ENCODE peak calls at places on chromosomes 16 and 17, in ten cellular contexts. One of them, this sample, is unnamed.

GRCh38 chr16:68445458-68445857 is 2.9 kb downstream of the SMPD3 start:
- DNase-seq in suprapubic skin: no peak
- DNase-seq in ovary: no peak
- DNase-seq in H1: no peak
- DNase-seq in IMR-90: peak
- DNase-seq in testis: peak
- DNase-seq in Peyer's patch: no peak
- DNase-seq in stomach: peak
- DNase-seq in sigmoid colon: no peak
- DNase-seq in body of pancreas: peak
- DNase-seq in this sample: no peak

GRCh38 chr17:28446716-28447395 is 26.6 kb upstream of the SLC13A2 start:
- DNase-seq in ovary: no peak
- DNase-seq in sigmoid colon: no peak
- DNase-seq in IMR-90: no peak
- DNase-seq in testis: no peak
- DNase-seq in stomach: no peak
- DNase-seq in body of pancreas: no peak
- DNase-seq in H1: no peak
- DNase-seq in Peyer's patch: no peak
- DNase-seq in suprapubic skin: no peak
- DNase-seq in this sample: no peak

GRCh38 chr17:67639997-67640396 is 77.7 kb upstream of the NOL11 start:
- DNase-seq in H1: no peak
- DNase-seq in stomach: no peak
- DNase-seq in Peyer's patch: no peak
- DNase-seq in testis: no peak
- DNase-seq in IMR-90: no peak
- DNase-seq in suprapubic skin: no peak
- DNase-seq in body of pancreas: no peak
- DNase-seq in sigmoid colon: no peak
- DNase-seq in ovary: peak
- DNase-seq in this sample: no peak

GRCh38 chr17:64063766-64064224 is 43.4 kb upstream of the ICAM2 start:
- DNase-seq in IMR-90: peak
- DNase-seq in sigmoid colon: peak
- DNase-seq in suprapubic skin: no peak
- DNase-seq in ovary: peak
- DNase-seq in body of pancreas: peak
- DNase-seq in testis: no peak
- DNase-seq in Peyer's patch: peak
- DNase-seq in stomach: peak
- DNase-seq in H1: peak
- DNase-seq in this sample: peak

GRCh38 chr16:84839956-84840355 is 20.2 kb downstream of the CRISPLD2 start:
- DNase-seq in suprapubic skin: no peak
- DNase-seq in ovary: no peak
- DNase-seq in Peyer's patch: no peak
- DNase-seq in sigmoid colon: no peak
- DNase-seq in body of pancreas: no peak
- DNase-seq in IMR-90: peak
- DNase-seq in testis: no peak
- DNase-seq in H1: no peak
- DNase-seq in stomach: no peak
- DNase-seq in this sample: no peak

GRCh38 chr17:11608396-11608795 is 10.1 kb downstream of the DNAH9 start:
- DNase-seq in suprapubic skin: peak
- DNase-seq in Peyer's patch: peak
- DNase-seq in ovary: peak
- DNase-seq in testis: peak
- DNase-seq in body of pancreas: peak
- DNase-seq in IMR-90: no peak
- DNase-seq in H1: no peak
- DNase-seq in stomach: peak
- DNase-seq in sigmoid colon: peak
- DNase-seq in this sample: peak

GRCh38 chr17:67585077-67585602 is 132.6 kb upstream of the NOL11 start:
- DNase-seq in testis: no peak
- DNase-seq in stomach: no peak
- DNase-seq in suprapubic skin: no peak
- DNase-seq in ovary: no peak
- DNase-seq in sigmoid colon: no peak
- DNase-seq in H1: no peak
- DNase-seq in IMR-90: peak
- DNase-seq in Peyer's patch: no peak
- DNase-seq in body of pancreas: no peak
- DNase-seq in this sample: no peak

GRCh38 chr16:86030116-86030515 is 131.2 kb downstream of the IRF8 start:
- DNase-seq in stomach: no peak
- DNase-seq in Peyer's patch: no peak
- DNase-seq in suprapubic skin: peak
- DNase-seq in H1: no peak
- DNase-seq in IMR-90: no peak
- DNase-seq in sigmoid colon: peak
- DNase-seq in testis: no peak
- DNase-seq in ovary: no peak
- DNase-seq in body of pancreas: no peak
- DNase-seq in this sample: no peak

GRCh38 chr17:77373298-77374169 is 232.8 kb downstream of the SEC14L1 start:
- DNase-seq in IMR-90: no peak
- DNase-seq in stomach: peak
- DNase-seq in H1: no peak
- DNase-seq in ovary: peak
- DNase-seq in body of pancreas: peak
- DNase-seq in testis: peak
- DNase-seq in sigmoid colon: peak
- DNase-seq in suprapubic skin: no peak
- DNase-seq in Peyer's patch: peak
- DNase-seq in this sample: peak

GRCh38 chr17:77372444-77373297 is 231.9 kb downstream of the SEC14L1 start:
- DNase-seq in stomach: peak
- DNase-seq in H1: peak
- DNase-seq in Peyer's patch: peak
- DNase-seq in IMR-90: peak
- DNase-seq in ovary: peak
- DNase-seq in body of pancreas: peak
- DNase-seq in suprapubic skin: no peak
- DNase-seq in testis: peak
- DNase-seq in sigmoid colon: peak
- DNase-seq in this sample: peak

GRCh38 chr17:77375526-77375916 is 234.8 kb downstream of the SEC14L1 start:
- DNase-seq in H1: no peak
- DNase-seq in stomach: no peak
- DNase-seq in IMR-90: no peak
- DNase-seq in body of pancreas: peak
- DNase-seq in Peyer's patch: no peak
- DNase-seq in suprapubic skin: no peak
- DNase-seq in testis: no peak
- DNase-seq in sigmoid colon: peak
- DNase-seq in ovary: no peak
- DNase-seq in this sample: no peak

GRCh38 chr17:77375108-77375507 is 234.3 kb downstream of the SEC14L1 start:
- DNase-seq in H1: no peak
- DNase-seq in sigmoid colon: peak
- DNase-seq in body of pancreas: no peak
- DNase-seq in Peyer's patch: no peak
- DNase-seq in suprapubic skin: no peak
- DNase-seq in IMR-90: no peak
- DNase-seq in testis: no peak
- DNase-seq in stomach: peak
- DNase-seq in ovary: peak
- DNase-seq in this sample: peak

DNA sequence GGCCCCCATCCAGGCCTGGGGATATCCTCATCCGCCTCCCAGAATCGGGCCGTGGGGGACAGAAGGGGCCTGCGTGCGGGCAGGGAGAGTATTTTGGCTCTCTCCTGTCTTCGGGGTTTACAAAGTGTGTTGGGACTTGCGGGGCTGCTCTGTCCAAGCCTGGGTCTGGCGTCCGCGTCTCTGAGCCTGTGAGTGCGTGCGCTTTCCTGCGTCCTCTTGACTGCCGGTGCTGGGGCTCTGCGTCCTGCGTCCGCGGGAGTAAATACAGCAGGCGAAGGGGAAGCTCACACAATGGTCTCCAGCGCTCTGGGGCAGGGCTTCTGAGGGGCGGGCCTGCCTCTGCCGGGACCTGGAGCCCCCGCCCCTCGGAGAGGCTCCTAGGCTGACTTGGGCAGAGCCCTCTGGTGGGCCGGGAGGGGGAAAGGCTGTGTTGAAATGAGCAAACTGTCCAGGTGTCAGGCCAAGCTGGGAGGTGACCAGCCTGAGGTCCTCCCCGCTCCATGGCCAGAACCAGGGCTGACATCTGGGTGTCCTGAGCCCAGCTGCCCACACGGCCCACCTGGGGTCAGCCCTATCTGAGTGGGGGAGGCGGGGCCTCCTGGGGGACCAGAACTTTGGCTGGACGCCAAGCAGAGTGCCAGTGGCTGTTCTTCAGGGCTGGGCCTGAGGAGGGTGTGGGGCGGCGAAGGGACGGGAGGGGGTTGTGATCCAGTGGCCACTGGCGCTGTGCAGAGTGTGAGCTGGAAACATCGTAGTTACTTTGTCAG is 233.6 kb downstream of the SEC14L1 start:
- DNase-seq in sigmoid colon: peak
- DNase-seq in H1: peak
- DNase-seq in ovary: peak
- DNase-seq in testis: peak
- DNase-seq in Peyer's patch: peak
- DNase-seq in body of pancreas: peak
- DNase-seq in suprapubic skin: peak
- DNase-seq in stomach: peak
- DNase-seq in IMR-90: peak
- DNase-seq in this sample: peak
- TF ChIP-seq POLR2A in sigmoid colon: peak
- TF ChIP-seq POLR2A in H1: peak
- TF ChIP-seq POLR2A in ovary: peak
- TF ChIP-seq POLR2A in testis: no peak
- TF ChIP-seq POLR2A in Peyer's patch: peak
- TF ChIP-seq POLR2A in body of pancreas: peak
- TF ChIP-seq POLR2A in suprapubic skin: peak
- TF ChIP-seq POLR2A in stomach: peak
- TF ChIP-seq POLR2A in IMR-90: peak
- TF ChIP-seq POLR2A in this sample: peak

GRCh38 chr16:159136-159849 is 6.5 kb upstream of the HBM start:
- DNase-seq in IMR-90: no peak
- DNase-seq in H1: no peak
- DNase-seq in body of pancreas: no peak
- DNase-seq in Peyer's patch: no peak
- DNase-seq in ovary: no peak
- DNase-seq in sigmoid colon: no peak
- DNase-seq in testis: no peak
- DNase-seq in stomach: no peak
- DNase-seq in suprapubic skin: no peak
- DNase-seq in this sample: no peak

GRCh38 chr16:155031-155398 is 2.6 kb downstream of the HBZ start:
- DNase-seq in ovary: no peak
- DNase-seq in testis: no peak
- DNase-seq in body of pancreas: no peak
- DNase-seq in sigmoid colon: no peak
- DNase-seq in H1: no peak
- DNase-seq in suprapubic skin: no peak
- DNase-seq in Peyer's patch: no peak
- DNase-seq in stomach: no peak
- DNase-seq in IMR-90: no peak
- DNase-seq in this sample: no peak

GRCh38 chr16:149024-149675 is 3.3 kb upstream of the HBZ start:
- DNase-seq in testis: no peak
- DNase-seq in Peyer's patch: no peak
- DNase-seq in body of pancreas: no peak
- DNase-seq in sigmoid colon: no peak
- DNase-seq in H1: no peak
- DNase-seq in ovary: no peak
- DNase-seq in stomach: no peak
- DNase-seq in suprapubic skin: no peak
- DNase-seq in IMR-90: peak
- DNase-seq in this sample: no peak

GRCh38 chr16:152141-153128 is at the start of gene HBZ:
- DNase-seq in IMR-90: no peak
- DNase-seq in Peyer's patch: no peak
- DNase-seq in stomach: no peak
- DNase-seq in H1: no peak
- DNase-seq in body of pancreas: no peak
- DNase-seq in suprapubic skin: no peak
- DNase-seq in testis: no peak
- DNase-seq in sigmoid colon: no peak
- DNase-seq in ovary: no peak
- DNase-seq in this sample: no peak

DNA sequence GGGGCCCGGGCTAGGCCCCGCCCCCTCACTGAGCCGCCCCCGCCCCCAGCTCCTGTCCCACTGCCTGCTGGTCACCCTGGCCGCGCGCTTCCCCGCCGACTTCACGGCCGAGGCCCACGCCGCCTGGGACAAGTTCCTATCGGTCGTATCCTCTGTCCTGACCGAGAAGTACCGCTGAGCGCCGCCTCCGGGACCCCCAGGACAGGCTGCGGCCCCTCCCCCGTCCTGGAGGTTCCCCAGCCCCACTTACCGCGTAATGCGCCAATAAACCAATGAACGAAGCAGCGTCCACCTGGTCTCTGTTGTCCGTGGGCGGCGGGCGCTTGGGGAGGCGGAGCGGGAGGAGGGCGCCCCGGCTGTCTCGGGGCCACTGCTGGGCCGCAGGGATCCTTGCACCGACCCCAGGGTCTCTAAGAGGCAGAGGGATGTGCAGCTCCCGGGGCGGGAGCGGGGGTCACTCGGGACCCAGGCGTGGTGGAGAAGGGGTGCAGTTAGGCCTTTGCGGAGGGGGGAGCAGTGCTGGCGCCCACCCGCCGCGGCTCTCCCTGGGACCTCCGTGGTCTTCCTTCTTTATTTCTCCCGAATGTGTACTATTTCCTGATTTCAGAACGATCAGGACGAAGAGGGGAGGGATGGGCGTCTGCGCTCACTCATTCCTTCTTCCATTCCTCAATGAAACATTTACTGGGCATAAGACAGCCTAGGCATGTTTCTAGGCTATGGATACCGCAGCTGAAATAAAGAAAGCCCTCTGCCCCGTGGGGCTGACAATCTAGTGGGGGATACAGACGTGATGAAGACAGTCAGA is 2.0 kb downstream of the HBZ start:
- DNase-seq in sigmoid colon: no peak
- DNase-seq in ovary: no peak
- DNase-seq in Peyer's patch: no peak
- DNase-seq in IMR-90: peak
- DNase-seq in body of pancreas: no peak
- DNase-seq in stomach: peak
- DNase-seq in suprapubic skin: no peak
- DNase-seq in testis: no peak
- DNase-seq in H1: no peak
- DNase-seq in this sample: no peak
- TF ChIP-seq CTCF in sigmoid colon: no peak
- TF ChIP-seq CTCF in ovary: no peak
- TF ChIP-seq CTCF in Peyer's patch: no peak
- TF ChIP-seq CTCF in IMR-90: no peak
- TF ChIP-seq CTCF in body of pancreas: no peak
- TF ChIP-seq CTCF in stomach: no peak
- TF ChIP-seq CTCF in suprapubic skin: no peak
- TF ChIP-seq CTCF in testis: no peak
- TF ChIP-seq CTCF in H1: no peak
- TF ChIP-seq CTCF in this sample: no peak

DNA sequence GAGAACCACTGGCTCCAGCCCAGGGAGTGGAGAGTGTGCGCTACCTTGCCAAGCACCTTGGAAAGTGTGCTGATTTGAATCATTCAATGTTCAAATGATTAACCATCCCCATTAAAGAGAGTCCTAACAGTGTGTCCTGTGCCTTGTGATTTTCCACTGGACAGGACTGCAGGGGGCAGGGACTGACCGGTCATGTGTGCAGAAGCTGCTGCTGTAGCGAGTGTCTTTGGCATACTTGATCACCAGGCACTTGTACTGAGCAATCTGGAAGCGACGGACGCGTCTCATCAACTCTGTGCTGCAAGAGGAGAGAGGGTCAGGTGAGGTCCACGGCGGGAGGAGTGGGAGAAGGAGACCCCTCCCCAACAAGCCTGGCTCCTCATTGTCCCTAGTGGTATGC is 2.0 kb downstream of the TK1 start:
- DNase-seq in body of pancreas: no peak
- DNase-seq in ovary: no peak
- DNase-seq in sigmoid colon: no peak
- DNase-seq in testis: no peak
- DNase-seq in stomach: no peak
- DNase-seq in H1: no peak
- DNase-seq in Peyer's patch: no peak
- DNase-seq in IMR-90: no peak
- DNase-seq in suprapubic skin: no peak
- DNase-seq in this sample: no peak
- H3K4me3 ChIP-seq in body of pancreas: no peak
- H3K4me3 ChIP-seq in ovary: no peak
- H3K4me3 ChIP-seq in sigmoid colon: no peak
- H3K4me3 ChIP-seq in testis: no peak
- H3K4me3 ChIP-seq in stomach: no peak
- H3K4me3 ChIP-seq in H1: no peak
- H3K4me3 ChIP-seq in Peyer's patch: no peak
- H3K4me3 ChIP-seq in IMR-90: no peak
- H3K4me3 ChIP-seq in suprapubic skin: no peak
- H3K4me3 ChIP-seq in this sample: no peak

GRCh38 chr16:16021988-16022682 is 72.7 kb downstream of the ABCC1 start:
- DNase-seq in H1: no peak
- DNase-seq in Peyer's patch: peak
- DNase-seq in IMR-90: peak
- DNase-seq in body of pancreas: peak
- DNase-seq in stomach: peak
- DNase-seq in suprapubic skin: peak
- DNase-seq in sigmoid colon: peak
- DNase-seq in testis: peak
- DNase-seq in ovary: peak
- DNase-seq in this sample: peak
- TF ChIP-seq POLR2A in H1: no peak
- TF ChIP-seq POLR2A in Peyer's patch: no peak
- TF ChIP-seq POLR2A in IMR-90: peak
- TF ChIP-seq POLR2A in body of pancreas: peak
- TF ChIP-seq POLR2A in stomach: no peak
- TF ChIP-seq POLR2A in suprapubic skin: no peak
- TF ChIP-seq POLR2A in sigmoid colon: no peak
- TF ChIP-seq POLR2A in testis: no peak
- TF ChIP-seq POLR2A in ovary: no peak
- TF ChIP-seq POLR2A in this sample: no peak

This sample was measured in uterus.